ENCODE peak calls at places on chromosomes 3 and 15, in five cellular contexts. F, Z, T, E and C are unnamed samples.

GRCh38 chr3:153397806-153398205 is 235.8 kb downstream of the RAP2B start:
- DNase-seq in T (no peak), Z (no peak), F (no peak), E (no peak), C (no peak)

GRCh38 chr3:128052831-128053419 is 688 bp downstream of the SEC61A1 start:
- DNase-seq in E (no peak), Z (no peak), F (no peak), T (no peak), C (peak)

GRCh38 chr3:123349201-123349535 is 99.7 kb downstream of the ADCY5 start:
- DNase-seq in T (no peak), Z (no peak), E (no peak), F (no peak), C (no peak)

GRCh38 chr3:100155590-100155989 is 41.3 kb upstream of the FILIP1L start:
- DNase-seq in Z (no peak), F (no peak), T (no peak), E (no peak), C (no peak)

GRCh38 chr3:129045675-129046036 is 14.9 kb upstream of the GP9 start:
- DNase-seq in T (no peak), F (no peak), Z (no peak), E (peak), C (no peak)

GRCh38 chr3:61530355-61530754 is 31.0 kb upstream of the PTPRG start:
- DNase-seq in F (peak), Z (no peak), T (no peak), E (peak), C (peak)

GRCh38 chr15:99589801-99590200 is 24.0 kb downstream of the MEF2A start:
- DNase-seq in E (no peak), T (no peak), F (no peak), Z (no peak), C (no peak)

GRCh38 chr3:16513141-16514020 is at the start of gene RFTN1:
- DNase-seq in Z (no peak), E (peak), F (no peak), T (no peak), C (no peak)

GRCh38 chr3:48194446-48195071 is 6.3 kb upstream of the CDC25A start:
- DNase-seq in T (peak), F (peak), Z (peak), E (peak), C (peak)

GRCh38 chr15:98943609-98944111 is 63.9 kb downstream of the PGPEP1L start:
- DNase-seq in E (no peak), Z (no peak), F (no peak), T (no peak), C (no peak)

GRCh38 chr15:26126819-26127387 is 263.8 kb upstream of the ATP10A start:
- DNase-seq in E (no peak), T (no peak), F (no peak), Z (no peak), C (no peak)

GRCh38 chr15:97502038-97502437 is 458.5 kb upstream of the ARRDC4 start:
- DNase-seq in Z (no peak), E (no peak), F (no peak), T (no peak), C (no peak)

GRCh38 chr3:107208100-107208499 is 169.1 kb upstream of the CCDC54 start:
- DNase-seq in F (no peak), T (no peak), E (no peak), Z (no peak), C (no peak)

GRCh38 chr3:186902713-186903112 is 27.6 kb upstream of the ST6GAL1 start:
- DNase-seq in Z (no peak), E (no peak), T (no peak), F (no peak), C (no peak)

GRCh38 chr3:153023896-153024295 is 138.1 kb upstream of the RAP2B start:
- DNase-seq in Z (no peak), T (no peak), F (peak), E (no peak), C (no peak)

GRCh38 chr3:176950743-176951142 is 246.5 kb downstream of the TBL1XR1 start:
- DNase-seq in T (no peak), E (no peak), F (no peak), Z (no peak), C (no peak)

DNA sequence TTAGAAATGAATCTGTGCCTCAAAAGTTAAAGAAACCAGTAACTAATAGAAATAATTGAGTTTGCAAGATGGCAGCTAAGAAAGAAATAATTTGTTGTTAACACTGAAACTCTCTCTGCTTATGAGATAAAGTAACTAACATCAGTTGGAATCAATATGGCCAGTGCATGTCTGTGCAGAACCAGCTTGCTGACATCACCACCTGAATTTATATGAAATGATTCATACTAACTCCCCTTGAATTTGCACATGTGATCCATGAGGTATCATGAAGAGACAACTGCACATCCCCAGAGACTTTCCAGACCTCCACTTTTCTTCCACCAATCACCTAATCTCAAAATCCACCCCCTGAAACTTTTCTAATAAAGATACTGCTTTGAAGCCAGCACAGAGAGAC is 10.3 kb upstream of the SLC25A38 start:
- DNase-seq in E (no peak), F (no peak), Z (no peak), T (no peak), C (no peak)
- TF ChIP-seq SIN3A in E (no peak), F (no peak), Z (no peak), T (no peak), C (no peak)

DNA sequence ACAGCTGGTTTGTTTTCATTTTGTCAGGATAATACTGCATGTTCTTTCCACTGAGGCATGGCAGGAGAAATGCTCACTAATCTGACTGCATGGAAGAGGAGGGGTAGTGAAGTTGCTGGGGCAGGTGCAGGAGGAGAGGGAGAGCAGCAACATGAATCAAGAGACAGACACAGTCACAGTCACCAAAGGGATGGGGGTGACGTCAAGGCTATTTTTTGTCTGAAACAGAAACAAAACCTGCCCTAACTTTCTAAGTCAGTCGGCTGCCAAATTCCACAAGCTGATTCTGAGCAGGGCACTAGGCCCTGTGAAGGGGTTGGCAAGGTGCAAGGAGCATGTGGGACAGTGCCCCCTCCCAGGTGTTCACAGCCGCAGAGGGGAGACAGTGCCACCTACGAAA is 186.6 kb upstream of the NSMCE3 start:
- DNase-seq in F (no peak), Z (no peak), T (no peak), E (no peak), C (no peak)
- TF ChIP-seq USF2 in F (no peak), Z (no peak), T (no peak), E (no peak), C (no peak)

GRCh38 chr15:94272251-94272898 is 41.0 kb downstream of the MCTP2 start:
- DNase-seq in Z (no peak), T (peak), F (no peak), E (no peak), C (no peak)
- TF ChIP-seq SIN3A in Z (no peak), T (no peak), F (no peak), E (no peak), C (no peak)

DNA sequence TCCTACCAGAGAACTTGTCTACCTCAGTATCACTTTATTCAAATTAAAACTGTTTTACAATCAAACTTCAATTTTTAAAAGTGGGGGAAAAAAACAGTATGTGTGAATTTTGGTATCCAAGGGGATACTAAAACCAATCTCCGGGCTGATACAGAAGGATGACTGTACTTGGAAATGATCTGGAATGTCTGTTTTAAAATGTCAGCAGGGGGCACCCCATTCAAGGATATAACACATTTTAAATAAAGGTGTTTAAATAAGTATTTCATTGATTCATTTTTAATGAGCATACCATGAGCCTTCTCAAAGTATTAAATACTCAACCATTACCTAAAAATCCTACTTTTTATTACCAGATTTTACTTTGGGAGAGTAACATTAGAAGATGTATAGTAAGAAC is 67.9 kb downstream of the ULK4 start:
- DNase-seq in F (peak), T (no peak), Z (no peak), E (peak), C (peak)
- TF ChIP-seq USF2 in F (no peak), T (no peak), Z (no peak), E (no peak), C (no peak)

DNA sequence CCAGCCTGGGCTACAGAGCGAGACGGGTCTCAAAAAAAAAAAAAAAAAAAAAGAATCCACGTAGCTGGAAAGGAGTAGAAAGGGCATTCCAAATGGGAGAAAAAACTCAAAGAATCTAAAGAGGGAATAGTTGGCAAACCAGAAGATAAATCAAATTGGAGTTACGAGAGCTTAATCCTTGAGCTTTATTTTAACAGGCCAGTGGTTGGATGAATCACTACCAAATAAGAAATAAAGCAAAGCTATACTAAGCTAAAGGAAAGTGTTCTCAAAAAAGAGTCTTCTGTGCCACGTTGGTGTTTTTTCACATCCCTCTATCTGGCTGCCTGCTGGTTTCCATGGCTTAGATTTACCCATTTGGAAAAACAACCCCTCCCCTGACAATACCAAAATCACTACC is 14.0 kb downstream of the VGLL4 start:
- DNase-seq in F (no peak), E (no peak), T (no peak), Z (no peak), C (no peak)
- TF ChIP-seq SIN3A in F (no peak), E (no peak), T (no peak), Z (no peak), C (no peak)

DNA sequence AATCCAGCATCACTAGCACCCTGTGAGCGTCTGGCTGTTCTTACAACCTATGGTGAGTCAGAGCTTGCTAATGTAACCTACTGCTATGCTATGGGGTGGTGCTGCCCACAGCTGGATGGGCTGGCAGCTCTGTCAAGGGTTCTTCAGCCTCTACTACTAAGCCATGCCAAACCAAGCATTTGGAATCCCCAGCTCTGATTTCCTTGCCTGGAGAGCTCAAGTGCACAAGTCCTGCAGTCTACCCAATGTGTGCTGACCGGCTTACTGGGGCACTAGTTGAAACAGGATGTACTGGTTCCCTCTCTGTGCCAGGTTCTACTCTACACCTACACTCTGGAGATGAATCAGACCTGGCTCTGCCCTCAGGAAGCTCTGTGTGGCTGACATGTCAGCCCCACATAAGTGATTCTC is 4.2 kb downstream of the TEX264 start:
- DNase-seq in T (no peak), Z (no peak), F (no peak), E (no peak), C (no peak)
- TF ChIP-seq USF2 in T (no peak), Z (no peak), F (no peak), E (no peak), C (no peak)

GRCh38 chr3:38707730-38708129 is 58.2 kb upstream of the SCN5A start:
- DNase-seq in T (no peak), F (peak), Z (no peak), E (no peak), C (peak)
- TF ChIP-seq SIN3A in T (no peak), F (no peak), Z (no peak), E (no peak), C (no peak)

GRCh38 chr15:79378394-79379158 is 53.6 kb upstream of the MINAR1 start:
- DNase-seq in E (no peak), F (peak), T (no peak), Z (no peak), C (no peak)

GRCh38 chr15:79381593-79381992 is 50.5 kb upstream of the MINAR1 start:
- DNase-seq in T (no peak), Z (no peak), E (no peak), F (no peak), C (peak)

GRCh38 chr15:79376383-79376782 is 55.8 kb upstream of the MINAR1 start:
- DNase-seq in F (no peak), Z (no peak), E (no peak), T (no peak), C (no peak)

DNA sequence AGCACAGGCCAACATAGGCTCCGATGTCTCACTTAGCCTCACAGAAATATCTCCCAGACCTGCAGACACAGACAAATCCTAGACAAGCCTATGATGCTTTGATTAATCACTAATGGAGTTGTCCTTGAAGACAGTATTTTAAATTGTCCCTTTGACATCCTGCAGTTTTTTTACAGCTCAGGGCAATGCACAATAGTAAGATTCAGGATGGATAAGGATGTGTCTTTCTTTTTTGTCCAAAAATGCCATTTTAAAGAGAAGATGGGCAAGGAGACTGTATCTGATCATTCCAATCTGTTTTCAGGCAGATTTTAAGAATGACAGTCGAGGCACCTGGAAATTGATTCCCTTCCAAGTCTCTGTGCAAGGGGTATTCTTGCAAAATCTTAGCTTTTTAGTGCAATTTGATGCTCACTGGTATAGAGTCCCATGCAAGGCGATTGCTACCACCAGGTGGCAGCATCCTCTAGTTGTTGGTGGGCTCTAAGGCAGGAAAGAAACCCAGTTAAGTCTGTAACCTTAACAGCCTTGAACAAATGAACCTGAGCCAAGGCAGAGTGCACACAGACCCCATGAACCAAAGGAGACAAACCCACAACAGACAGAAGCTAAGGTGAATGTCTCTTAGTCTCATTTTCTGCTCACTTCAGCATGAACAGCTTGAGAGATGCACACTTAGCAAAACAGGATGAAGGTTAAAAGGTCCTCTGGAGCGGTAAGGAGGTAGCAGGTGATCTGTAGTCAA is 51.2 kb upstream of the MINAR1 start:
- DNase-seq in F (peak), T (peak), Z (peak), E (peak), C (peak)
- TF ChIP-seq USF2 in F (no peak), T (no peak), Z (no peak), E (no peak), C (no peak)

GRCh38 chr3:195872097-195872496 is 36.3 kb downstream of the TNK2 start:
- DNase-seq in Z (no peak), F (no peak), E (no peak), T (no peak), C (no peak)
- TF ChIP-seq SIN3A in Z (no peak), F (no peak), E (no peak), T (no peak), C (no peak)

GRCh38 chr3:139529624-139530023 is 9.9 kb downstream of the RBP1 start:
- DNase-seq in E (no peak), F (no peak), T (no peak), Z (no peak), C (no peak)
- TF ChIP-seq USF2 in E (no peak), F (no peak), T (no peak), Z (no peak), C (no peak)